ENCODE peak calls at places on chromosomes 16 and 17, in six cellular contexts. One of them, this sample, is unnamed.

GRCh38 chr16:67389911-67390815 is 3.1 kb downstream of the TPPP3 start:
- DNase-seq in mesenchymal stem cell: no peak
- DNase-seq in H1: no peak
- DNase-seq in H9: no peak
- DNase-seq in neuronal stem cell: no peak
- DNase-seq in IMR-90: no peak
- DNase-seq in this sample: no peak

GRCh38 chr16:85923153-85924021 is 24.4 kb downstream of the IRF8 start:
- DNase-seq in neuronal stem cell: no peak
- DNase-seq in mesenchymal stem cell: peak; percentile 98
- DNase-seq in IMR-90: peak; percentile 59
- DNase-seq in H1: no peak
- DNase-seq in H9: no peak
- DNase-seq in this sample: peak; percentile 66

GRCh38 chr16:52597772-52598483 is 51.0 kb upstream of the TOX3 start:
- DNase-seq in mesenchymal stem cell: no peak
- DNase-seq in IMR-90: no peak
- DNase-seq in H1: no peak
- DNase-seq in neuronal stem cell: peak; percentile 31
- DNase-seq in H9: peak; percentile 44
- DNase-seq in this sample: no peak

GRCh38 chr16:67764153-67764552 is 42.2 kb downstream of the RANBP10 start:
- DNase-seq in neuronal stem cell: no peak
- DNase-seq in mesenchymal stem cell: no peak
- DNase-seq in IMR-90: no peak
- DNase-seq in H9: no peak
- DNase-seq in H1: no peak
- DNase-seq in this sample: no peak

GRCh38 chr16:53504665-53505064 is 1.7 kb upstream of the AKTIP start:
- DNase-seq in H9: no peak
- DNase-seq in IMR-90: peak; percentile 46
- DNase-seq in neuronal stem cell: no peak
- DNase-seq in mesenchymal stem cell: peak; percentile 32
- DNase-seq in H1: no peak
- DNase-seq in this sample: peak; percentile 77

GRCh38 chr17:68248199-68248825 is 469 bp downstream of the AMZ2 start:
- DNase-seq in neuronal stem cell: no peak
- DNase-seq in IMR-90: peak; percentile 57
- DNase-seq in H1: no peak
- DNase-seq in H9: no peak
- DNase-seq in mesenchymal stem cell: peak; percentile 83
- DNase-seq in this sample: peak; percentile 56

GRCh38 chr16:47477680-47478079 is 16.5 kb downstream of the PHKB start:
- DNase-seq in neuronal stem cell: no peak
- DNase-seq in H9: no peak
- DNase-seq in IMR-90: peak; percentile 74
- DNase-seq in H1: no peak
- DNase-seq in mesenchymal stem cell: peak; percentile 23
- DNase-seq in this sample: no peak

GRCh38 chr17:72710185-72710584 is 382.3 kb downstream of the SLC39A11 start:
- DNase-seq in IMR-90: no peak
- DNase-seq in neuronal stem cell: no peak
- DNase-seq in H9: no peak
- DNase-seq in mesenchymal stem cell: no peak
- DNase-seq in H1: no peak
- DNase-seq in this sample: no peak

GRCh38 chr17:4059656-4060055 is 83.2 kb downstream of the ZZEF1 start:
- DNase-seq in H9: no peak
- DNase-seq in neuronal stem cell: no peak
- DNase-seq in mesenchymal stem cell: no peak
- DNase-seq in H1: no peak
- DNase-seq in IMR-90: no peak
- DNase-seq in this sample: no peak

GRCh38 chr16:1108299-1109252 is 12.5 kb upstream of the C1QTNF8 start:
- DNase-seq in IMR-90: peak; percentile 0
- DNase-seq in H9: no peak
- DNase-seq in H1: no peak
- DNase-seq in neuronal stem cell: no peak
- DNase-seq in mesenchymal stem cell: no peak
- DNase-seq in this sample: no peak

GRCh38 chr16:20610892-20611349 is 34.8 kb upstream of the ACSM2B start:
- DNase-seq in H9: no peak
- DNase-seq in IMR-90: no peak
- DNase-seq in H1: no peak
- DNase-seq in mesenchymal stem cell: no peak
- DNase-seq in neuronal stem cell: no peak
- DNase-seq in this sample: no peak

GRCh38 chr17:50564916-50565315 is 4.4 kb downstream of the CACNA1G start:
- DNase-seq in H9: no peak
- DNase-seq in mesenchymal stem cell: peak; percentile 59
- DNase-seq in IMR-90: peak; percentile 56
- DNase-seq in H1: no peak
- DNase-seq in neuronal stem cell: no peak
- DNase-seq in this sample: peak; percentile 22

GRCh38 chr17:81842725-81843504 is 8.1 kb upstream of the PPP1R27 start:
- DNase-seq in H9: no peak
- DNase-seq in IMR-90: no peak
- DNase-seq in H1: no peak
- DNase-seq in neuronal stem cell: no peak
- DNase-seq in mesenchymal stem cell: no peak
- DNase-seq in this sample: no peak

DNA sequence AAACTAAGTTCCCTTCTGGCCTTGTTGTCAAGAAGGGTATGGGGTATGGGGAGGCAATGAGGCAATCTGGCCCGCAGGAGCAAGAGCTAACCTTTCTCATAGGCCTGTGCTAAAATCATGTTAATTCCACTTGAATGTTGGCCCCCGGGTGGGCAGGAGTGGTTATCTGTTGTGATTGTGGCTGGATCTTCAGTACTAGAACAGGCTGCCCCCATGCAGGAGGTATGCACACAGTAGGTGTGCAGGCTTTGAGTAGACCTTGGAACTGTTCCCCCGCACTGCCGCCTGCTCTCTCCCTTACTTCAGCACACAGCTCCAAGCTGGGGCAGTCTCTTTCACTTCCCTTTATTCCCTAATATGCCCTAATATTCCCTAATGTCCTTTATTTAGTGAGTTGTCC is 52.4 kb upstream of the TANGO6 start:
- DNase-seq in neuronal stem cell: no peak
- DNase-seq in H1: no peak
- DNase-seq in mesenchymal stem cell: no peak
- DNase-seq in IMR-90: no peak
- DNase-seq in H9: peak; percentile 51
- DNase-seq in this sample: no peak
- H3K14ac ChIP-seq in neuronal stem cell: no peak overlapping the region
- H3K14ac ChIP-seq in H1: no peak overlapping the region
- H3K14ac ChIP-seq in mesenchymal stem cell: no peak overlapping the region
- H3K14ac ChIP-seq in IMR-90: no peak overlapping the region
- H3K14ac ChIP-seq in H9: no peak overlapping the region
- H3K14ac ChIP-seq in this sample: peak overlapping the region; percentile 71

GRCh38 chr17:18363021-18363941 is at the start of gene SHMT1:
- DNase-seq in IMR-90: peak; percentile 77
- DNase-seq in mesenchymal stem cell: peak; percentile 87
- DNase-seq in H9: peak; percentile 99
- DNase-seq in H1: peak; percentile 92
- DNase-seq in neuronal stem cell: peak; percentile 85
- DNase-seq in this sample: peak; percentile 98
- H4K8ac ChIP-seq in IMR-90: peak within 1 kb of the TSS; percentile 82
- H4K8ac ChIP-seq in mesenchymal stem cell: peak within 1 kb of the TSS; percentile 64
- H4K8ac ChIP-seq in H9: no peak within 1 kb of the TSS
- H4K8ac ChIP-seq in H1: peak within 1 kb of the TSS; percentile 94
- H4K8ac ChIP-seq in neuronal stem cell: peak within 1 kb of the TSS; percentile 43
- H4K8ac ChIP-seq in this sample: peak within 1 kb of the TSS; percentile 75

DNA sequence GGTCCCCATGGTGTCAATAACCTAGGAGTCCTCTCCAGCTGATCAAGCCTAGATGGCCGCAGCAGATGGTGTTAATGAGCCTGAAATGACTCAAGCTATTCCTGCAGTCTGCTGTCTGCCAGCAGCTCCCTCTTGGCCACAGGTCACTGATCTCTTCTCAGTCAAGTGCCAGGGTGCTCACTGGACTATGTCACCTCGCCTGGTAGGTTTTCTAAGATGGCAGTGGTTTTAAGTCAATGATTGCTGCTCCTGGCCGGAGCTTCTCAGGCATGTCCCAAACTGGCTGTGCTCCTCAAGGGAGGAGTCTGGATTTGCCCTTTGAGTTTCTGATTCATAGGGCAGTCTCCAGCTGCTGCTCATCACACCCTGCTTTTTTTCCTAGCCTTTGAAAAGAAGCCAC is 58.6 kb upstream of the SHISA6 start:
- DNase-seq in mesenchymal stem cell: no peak
- DNase-seq in IMR-90: no peak
- DNase-seq in H9: no peak
- DNase-seq in H1: no peak
- DNase-seq in neuronal stem cell: no peak
- DNase-seq in this sample: no peak
- H2BK5ac ChIP-seq in mesenchymal stem cell: no peak overlapping the region
- H2BK5ac ChIP-seq in IMR-90: no peak overlapping the region
- H2BK5ac ChIP-seq in H9: no peak overlapping the region
- H2BK5ac ChIP-seq in H1: no peak overlapping the region
- H2BK5ac ChIP-seq in neuronal stem cell: no peak overlapping the region
- H2BK5ac ChIP-seq in this sample: no peak overlapping the region

DNA sequence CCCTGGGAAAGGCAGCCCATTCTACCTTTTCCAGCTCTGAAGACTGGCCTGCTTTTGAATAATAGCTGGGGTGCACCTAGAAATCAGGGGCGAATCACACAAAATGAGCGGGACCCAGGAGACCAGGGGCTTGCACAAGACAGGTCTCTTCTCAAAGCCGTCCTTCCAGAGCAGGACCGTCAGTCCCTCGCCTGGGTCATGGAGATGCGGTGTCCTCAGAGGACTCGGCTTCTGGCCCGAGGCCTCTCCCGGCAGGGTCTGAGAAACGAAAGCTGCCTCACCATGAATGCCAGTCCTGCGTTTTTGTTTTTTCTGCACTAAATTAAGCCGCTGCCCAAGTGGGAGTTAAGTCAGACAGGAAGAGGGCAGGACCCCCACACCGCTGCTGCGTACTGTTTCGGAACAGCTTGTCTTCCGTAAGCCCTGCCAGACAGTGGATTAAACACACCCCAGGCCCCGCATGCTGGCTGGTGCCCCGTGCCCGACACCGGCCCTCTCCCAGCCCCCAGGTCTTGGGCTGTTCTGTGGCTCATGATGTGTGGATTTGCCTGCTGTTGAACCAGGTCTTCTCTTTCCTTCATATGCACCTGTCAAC is 142.1 kb upstream of the RPH3AL start:
- DNase-seq in mesenchymal stem cell: no peak
- DNase-seq in H1: no peak
- DNase-seq in H9: no peak
- DNase-seq in IMR-90: no peak
- DNase-seq in neuronal stem cell: no peak
- DNase-seq in this sample: no peak
- H3K14ac ChIP-seq in mesenchymal stem cell: no peak overlapping the region
- H3K14ac ChIP-seq in H1: no peak overlapping the region
- H3K14ac ChIP-seq in H9: no peak overlapping the region
- H3K14ac ChIP-seq in IMR-90: no peak overlapping the region
- H3K14ac ChIP-seq in neuronal stem cell: no peak overlapping the region
- H3K14ac ChIP-seq in this sample: no peak overlapping the region

GRCh38 chr16:30636599-30636998 is 14.2 kb upstream of the PRR14 start:
- DNase-seq in H1: no peak
- DNase-seq in neuronal stem cell: no peak
- DNase-seq in mesenchymal stem cell: no peak
- DNase-seq in H9: no peak
- DNase-seq in IMR-90: no peak
- DNase-seq in this sample: no peak
- H4K8ac ChIP-seq in H1: no peak overlapping the region
- H4K8ac ChIP-seq in neuronal stem cell: no peak overlapping the region
- H4K8ac ChIP-seq in mesenchymal stem cell: no peak overlapping the region
- H4K8ac ChIP-seq in H9: no peak overlapping the region
- H4K8ac ChIP-seq in IMR-90: no peak overlapping the region
- H4K8ac ChIP-seq in this sample: no peak overlapping the region

DNA sequence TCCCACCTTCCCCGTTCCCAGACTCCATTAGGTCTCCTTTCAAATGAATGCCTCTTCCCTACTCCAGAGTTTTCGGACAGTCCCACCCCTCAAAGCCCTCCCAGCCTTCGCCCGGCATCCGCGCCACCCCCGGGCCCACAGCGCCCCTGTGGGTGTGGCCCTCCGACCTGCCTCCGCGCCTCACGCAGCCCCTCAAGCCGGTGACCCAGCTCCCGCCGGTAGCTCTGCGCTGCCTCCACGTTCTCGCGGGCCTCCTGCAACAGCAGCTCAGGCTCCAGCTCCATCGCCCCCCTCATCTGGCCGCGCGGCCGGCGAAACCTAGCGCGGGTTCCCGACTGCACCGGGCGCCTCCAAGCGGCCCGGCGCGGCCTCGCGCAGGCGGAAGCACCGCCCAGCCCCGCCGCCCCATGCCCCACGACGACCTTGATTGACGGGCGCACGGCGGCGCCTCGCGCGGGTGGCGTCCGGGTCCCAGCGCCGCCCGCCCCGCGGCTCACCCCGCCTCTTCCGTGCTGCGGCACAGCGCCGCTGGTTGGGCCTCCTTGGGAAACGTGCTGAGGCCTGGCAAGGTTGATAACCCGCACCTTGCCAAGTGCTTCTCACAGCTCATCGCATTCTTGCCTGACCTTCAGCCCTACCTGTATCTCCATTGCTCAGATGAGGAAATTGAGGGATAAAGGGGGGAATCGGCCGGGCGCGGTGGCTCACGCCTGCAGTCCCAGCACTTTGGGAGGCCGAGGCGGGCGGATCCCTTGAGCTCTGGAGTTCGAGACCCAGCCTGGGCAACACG is at the start of gene CRLF3:
- DNase-seq in neuronal stem cell: peak; percentile 88
- DNase-seq in mesenchymal stem cell: peak; percentile 88
- DNase-seq in H9: peak; percentile 98
- DNase-seq in IMR-90: peak; percentile 87
- DNase-seq in H1: peak; percentile 62
- DNase-seq in this sample: peak; percentile 93
- H2BK5ac ChIP-seq in neuronal stem cell: peak within 1 kb of the TSS; percentile 82
- H2BK5ac ChIP-seq in mesenchymal stem cell: no peak within 1 kb of the TSS
- H2BK5ac ChIP-seq in H9: no peak within 1 kb of the TSS
- H2BK5ac ChIP-seq in IMR-90: peak within 1 kb of the TSS; percentile 86
- H2BK5ac ChIP-seq in H1: peak within 1 kb of the TSS; percentile 90
- H2BK5ac ChIP-seq in this sample: peak within 1 kb of the TSS; percentile 94

GRCh38 chr17:66002807-66003206 is 189.1 kb downstream of the CEP112 start:
- DNase-seq in IMR-90: peak; percentile 18
- DNase-seq in H9: no peak
- DNase-seq in neuronal stem cell: no peak
- DNase-seq in H1: no peak
- DNase-seq in mesenchymal stem cell: peak; percentile 13
- DNase-seq in this sample: no peak
- H3K14ac ChIP-seq in IMR-90: no peak overlapping the region
- H3K14ac ChIP-seq in H9: no peak overlapping the region
- H3K14ac ChIP-seq in neuronal stem cell: no peak overlapping the region
- H3K14ac ChIP-seq in H1: no peak overlapping the region
- H3K14ac ChIP-seq in mesenchymal stem cell: no peak overlapping the region
- H3K14ac ChIP-seq in this sample: no peak overlapping the region

GRCh38 chr16:55836158-55836611 is 3.3 kb upstream of the CES1 start:
- DNase-seq in H9: no peak
- DNase-seq in mesenchymal stem cell: no peak
- DNase-seq in IMR-90: no peak
- DNase-seq in neuronal stem cell: no peak
- DNase-seq in H1: no peak
- DNase-seq in this sample: no peak
- H4K8ac ChIP-seq in H9: no peak overlapping the region
- H4K8ac ChIP-seq in mesenchymal stem cell: no peak overlapping the region
- H4K8ac ChIP-seq in IMR-90: no peak overlapping the region
- H4K8ac ChIP-seq in neuronal stem cell: no peak overlapping the region
- H4K8ac ChIP-seq in H1: no peak overlapping the region
- H4K8ac ChIP-seq in this sample: no peak overlapping the region

This sample was measured in trophoblast cell.